ENCODE peak calls at places on chromosomes 3 and 15, in five cellular contexts. One of them, this sample, is unnamed.

GRCh38 chr3:50607271-50608091 is 4.1 kb downstream of the CISH start:
- DNase-seq in stimulated activated CD8-positive, alpha-beta memory T cell treated with anti-CD3 and anti-CD28 coated beads, Interleukin-15, amount 100 ng/mL, for 4 hours: no peak
- DNase-seq in HuH-7: no peak
- DNase-seq in naive thymus-derived CD8-positive, alpha-beta T cell: no peak
- DNase-seq in NCI-H524 treated with DMSO at 0.1 percent for 48 hours: no peak
- DNase-seq in this sample: no peak

GRCh38 chr15:67547836-67548531 is 5.5 kb downstream of the MAP2K5 start:
- DNase-seq in naive thymus-derived CD8-positive, alpha-beta T cell: no peak
- DNase-seq in HuH-7: no peak
- DNase-seq in stimulated activated CD8-positive, alpha-beta memory T cell treated with anti-CD3 and anti-CD28 coated beads, Interleukin-15, amount 100 ng/mL, for 4 hours: no peak
- DNase-seq in NCI-H524 treated with DMSO at 0.1 percent for 48 hours: no peak
- DNase-seq in this sample: no peak

GRCh38 chr3:117435481-117435880 is 725.9 kb downstream of the TUSC7 start:
- DNase-seq in stimulated activated CD8-positive, alpha-beta memory T cell treated with anti-CD3 and anti-CD28 coated beads, Interleukin-15, amount 100 ng/mL, for 4 hours: no peak
- DNase-seq in NCI-H524 treated with DMSO at 0.1 percent for 48 hours: peak
- DNase-seq in HuH-7: no peak
- DNase-seq in naive thymus-derived CD8-positive, alpha-beta T cell: no peak
- DNase-seq in this sample: no peak

GRCh38 chr3:42690766-42691680 is 5.7 kb downstream of the KLHL40 start:
- DNase-seq in naive thymus-derived CD8-positive, alpha-beta T cell: no peak
- DNase-seq in HuH-7: no peak
- DNase-seq in NCI-H524 treated with DMSO at 0.1 percent for 48 hours: no peak
- DNase-seq in stimulated activated CD8-positive, alpha-beta memory T cell treated with anti-CD3 and anti-CD28 coated beads, Interleukin-15, amount 100 ng/mL, for 4 hours: no peak
- DNase-seq in this sample: no peak

GRCh38 chr3:98029083-98029482 is 6.0 kb downstream of the GABRR3 start:
- DNase-seq in NCI-H524 treated with DMSO at 0.1 percent for 48 hours: no peak
- DNase-seq in HuH-7: no peak
- DNase-seq in stimulated activated CD8-positive, alpha-beta memory T cell treated with anti-CD3 and anti-CD28 coated beads, Interleukin-15, amount 100 ng/mL, for 4 hours: no peak
- DNase-seq in naive thymus-derived CD8-positive, alpha-beta T cell: no peak
- DNase-seq in this sample: peak

GRCh38 chr3:54427951-54428871 is 305.9 kb downstream of the CACNA2D3 start:
- DNase-seq in naive thymus-derived CD8-positive, alpha-beta T cell: no peak
- DNase-seq in stimulated activated CD8-positive, alpha-beta memory T cell treated with anti-CD3 and anti-CD28 coated beads, Interleukin-15, amount 100 ng/mL, for 4 hours: no peak
- DNase-seq in NCI-H524 treated with DMSO at 0.1 percent for 48 hours: no peak
- DNase-seq in HuH-7: peak
- DNase-seq in this sample: peak

GRCh38 chr3:27360113-27361078 is 8.8 kb downstream of the NEK10 start:
- DNase-seq in NCI-H524 treated with DMSO at 0.1 percent for 48 hours: peak
- DNase-seq in stimulated activated CD8-positive, alpha-beta memory T cell treated with anti-CD3 and anti-CD28 coated beads, Interleukin-15, amount 100 ng/mL, for 4 hours: no peak
- DNase-seq in naive thymus-derived CD8-positive, alpha-beta T cell: no peak
- DNase-seq in HuH-7: peak
- DNase-seq in this sample: no peak

GRCh38 chr3:69660631-69661030 is 78.6 kb upstream of the MITF start:
- DNase-seq in naive thymus-derived CD8-positive, alpha-beta T cell: no peak
- DNase-seq in NCI-H524 treated with DMSO at 0.1 percent for 48 hours: no peak
- DNase-seq in HuH-7: no peak
- DNase-seq in stimulated activated CD8-positive, alpha-beta memory T cell treated with anti-CD3 and anti-CD28 coated beads, Interleukin-15, amount 100 ng/mL, for 4 hours: no peak
- DNase-seq in this sample: no peak

GRCh38 chr3:150495563-150496168 is 50.6 kb downstream of the SERP1 start:
- DNase-seq in HuH-7: peak
- DNase-seq in NCI-H524 treated with DMSO at 0.1 percent for 48 hours: peak
- DNase-seq in naive thymus-derived CD8-positive, alpha-beta T cell: no peak
- DNase-seq in stimulated activated CD8-positive, alpha-beta memory T cell treated with anti-CD3 and anti-CD28 coated beads, Interleukin-15, amount 100 ng/mL, for 4 hours: no peak
- DNase-seq in this sample: peak

GRCh38 chr3:128320551-128321340 is 145.9 kb downstream of the DNAJB8 start:
- DNase-seq in stimulated activated CD8-positive, alpha-beta memory T cell treated with anti-CD3 and anti-CD28 coated beads, Interleukin-15, amount 100 ng/mL, for 4 hours: no peak
- DNase-seq in NCI-H524 treated with DMSO at 0.1 percent for 48 hours: no peak
- DNase-seq in HuH-7: no peak
- DNase-seq in naive thymus-derived CD8-positive, alpha-beta T cell: no peak
- DNase-seq in this sample: no peak

GRCh38 chr15:74863239-74864056 is 9.7 kb downstream of the SCAMP2 start:
- DNase-seq in NCI-H524 treated with DMSO at 0.1 percent for 48 hours: no peak
- DNase-seq in stimulated activated CD8-positive, alpha-beta memory T cell treated with anti-CD3 and anti-CD28 coated beads, Interleukin-15, amount 100 ng/mL, for 4 hours: no peak
- DNase-seq in naive thymus-derived CD8-positive, alpha-beta T cell: no peak
- DNase-seq in HuH-7: no peak
- DNase-seq in this sample: no peak

GRCh38 chr15:70932397-70932796 is 39.8 kb downstream of the LRRC49 start:
- DNase-seq in NCI-H524 treated with DMSO at 0.1 percent for 48 hours: no peak
- DNase-seq in stimulated activated CD8-positive, alpha-beta memory T cell treated with anti-CD3 and anti-CD28 coated beads, Interleukin-15, amount 100 ng/mL, for 4 hours: no peak
- DNase-seq in naive thymus-derived CD8-positive, alpha-beta T cell: no peak
- DNase-seq in HuH-7: no peak
- DNase-seq in this sample: no peak

GRCh38 chr3:72533584-72534473 is 314.4 kb downstream of the SHQ1 start:
- DNase-seq in NCI-H524 treated with DMSO at 0.1 percent for 48 hours: no peak
- DNase-seq in naive thymus-derived CD8-positive, alpha-beta T cell: no peak
- DNase-seq in stimulated activated CD8-positive, alpha-beta memory T cell treated with anti-CD3 and anti-CD28 coated beads, Interleukin-15, amount 100 ng/mL, for 4 hours: no peak
- DNase-seq in HuH-7: no peak
- DNase-seq in this sample: no peak

GRCh38 chr3:138434276-138434874 is at the start of gene ESYT3:
- DNase-seq in naive thymus-derived CD8-positive, alpha-beta T cell: peak
- DNase-seq in HuH-7: no peak
- DNase-seq in stimulated activated CD8-positive, alpha-beta memory T cell treated with anti-CD3 and anti-CD28 coated beads, Interleukin-15, amount 100 ng/mL, for 4 hours: no peak
- DNase-seq in NCI-H524 treated with DMSO at 0.1 percent for 48 hours: peak
- DNase-seq in this sample: peak

GRCh38 chr3:167887096-167887495 is 151.6 kb downstream of the SERPINI1 start:
- DNase-seq in HuH-7: no peak
- DNase-seq in NCI-H524 treated with DMSO at 0.1 percent for 48 hours: no peak
- DNase-seq in stimulated activated CD8-positive, alpha-beta memory T cell treated with anti-CD3 and anti-CD28 coated beads, Interleukin-15, amount 100 ng/mL, for 4 hours: no peak
- DNase-seq in naive thymus-derived CD8-positive, alpha-beta T cell: no peak
- DNase-seq in this sample: no peak

GRCh38 chr3:144045766-144046165 is 74.1 kb downstream of the DIPK2A start:
- DNase-seq in stimulated activated CD8-positive, alpha-beta memory T cell treated with anti-CD3 and anti-CD28 coated beads, Interleukin-15, amount 100 ng/mL, for 4 hours: no peak
- DNase-seq in HuH-7: no peak
- DNase-seq in NCI-H524 treated with DMSO at 0.1 percent for 48 hours: no peak
- DNase-seq in naive thymus-derived CD8-positive, alpha-beta T cell: no peak
- DNase-seq in this sample: no peak

GRCh38 chr3:12405432-12406272 is 78.6 kb upstream of the TSEN2 start:
- DNase-seq in naive thymus-derived CD8-positive, alpha-beta T cell: no peak
- DNase-seq in HuH-7: peak
- DNase-seq in stimulated activated CD8-positive, alpha-beta memory T cell treated with anti-CD3 and anti-CD28 coated beads, Interleukin-15, amount 100 ng/mL, for 4 hours: no peak
- DNase-seq in NCI-H524 treated with DMSO at 0.1 percent for 48 hours: no peak
- DNase-seq in this sample: no peak

GRCh38 chr15:60407406-60407805 is 9.6 kb upstream of the ANXA2 start:
- DNase-seq in NCI-H524 treated with DMSO at 0.1 percent for 48 hours: no peak
- DNase-seq in naive thymus-derived CD8-positive, alpha-beta T cell: no peak
- DNase-seq in stimulated activated CD8-positive, alpha-beta memory T cell treated with anti-CD3 and anti-CD28 coated beads, Interleukin-15, amount 100 ng/mL, for 4 hours: no peak
- DNase-seq in HuH-7: no peak
- DNase-seq in this sample: no peak

GRCh38 chr3:29324180-29324651 is 43.3 kb downstream of the RBMS3 start:
- DNase-seq in naive thymus-derived CD8-positive, alpha-beta T cell: no peak
- DNase-seq in NCI-H524 treated with DMSO at 0.1 percent for 48 hours: no peak
- DNase-seq in HuH-7: no peak
- DNase-seq in stimulated activated CD8-positive, alpha-beta memory T cell treated with anti-CD3 and anti-CD28 coated beads, Interleukin-15, amount 100 ng/mL, for 4 hours: no peak
- DNase-seq in this sample: no peak

GRCh38 chr3:9736831-9737230 is 5.3 kb downstream of the BRPF1 start:
- DNase-seq in naive thymus-derived CD8-positive, alpha-beta T cell: no peak
- DNase-seq in HuH-7: no peak
- DNase-seq in NCI-H524 treated with DMSO at 0.1 percent for 48 hours: no peak
- DNase-seq in stimulated activated CD8-positive, alpha-beta memory T cell treated with anti-CD3 and anti-CD28 coated beads, Interleukin-15, amount 100 ng/mL, for 4 hours: no peak
- DNase-seq in this sample: no peak

GRCh38 chr3:14634763-14635400 is 16.7 kb upstream of the CCDC174 start:
- DNase-seq in naive thymus-derived CD8-positive, alpha-beta T cell: no peak
- DNase-seq in HuH-7: no peak
- DNase-seq in NCI-H524 treated with DMSO at 0.1 percent for 48 hours: no peak
- DNase-seq in stimulated activated CD8-positive, alpha-beta memory T cell treated with anti-CD3 and anti-CD28 coated beads, Interleukin-15, amount 100 ng/mL, for 4 hours: no peak
- DNase-seq in this sample: no peak

GRCh38 chr3:17023006-17023664 is 138.4 kb downstream of the PLCL2 start:
- DNase-seq in HuH-7: no peak
- DNase-seq in naive thymus-derived CD8-positive, alpha-beta T cell: peak
- DNase-seq in NCI-H524 treated with DMSO at 0.1 percent for 48 hours: no peak
- DNase-seq in stimulated activated CD8-positive, alpha-beta memory T cell treated with anti-CD3 and anti-CD28 coated beads, Interleukin-15, amount 100 ng/mL, for 4 hours: peak
- DNase-seq in this sample: no peak

GRCh38 chr3:81765425-81765824 is 4.0 kb upstream of the GBE1 start:
- DNase-seq in stimulated activated CD8-positive, alpha-beta memory T cell treated with anti-CD3 and anti-CD28 coated beads, Interleukin-15, amount 100 ng/mL, for 4 hours: no peak
- DNase-seq in NCI-H524 treated with DMSO at 0.1 percent for 48 hours: no peak
- DNase-seq in HuH-7: no peak
- DNase-seq in naive thymus-derived CD8-positive, alpha-beta T cell: no peak
- DNase-seq in this sample: no peak

GRCh38 chr15:41445399-41445798 is 28.5 kb downstream of the RTF1 start:
- DNase-seq in naive thymus-derived CD8-positive, alpha-beta T cell: no peak
- DNase-seq in NCI-H524 treated with DMSO at 0.1 percent for 48 hours: no peak
- DNase-seq in stimulated activated CD8-positive, alpha-beta memory T cell treated with anti-CD3 and anti-CD28 coated beads, Interleukin-15, amount 100 ng/mL, for 4 hours: no peak
- DNase-seq in HuH-7: no peak
- DNase-seq in this sample: no peak

GRCh38 chr3:151460240-151460639 is 621 bp downstream of the IGSF10 start:
- DNase-seq in naive thymus-derived CD8-positive, alpha-beta T cell: no peak
- DNase-seq in HuH-7: no peak
- DNase-seq in NCI-H524 treated with DMSO at 0.1 percent for 48 hours: no peak
- DNase-seq in stimulated activated CD8-positive, alpha-beta memory T cell treated with anti-CD3 and anti-CD28 coated beads, Interleukin-15, amount 100 ng/mL, for 4 hours: no peak
- DNase-seq in this sample: no peak

GRCh38 chr3:47848599-47849117 is 45.7 kb downstream of the DHX30 start:
- DNase-seq in naive thymus-derived CD8-positive, alpha-beta T cell: no peak
- DNase-seq in stimulated activated CD8-positive, alpha-beta memory T cell treated with anti-CD3 and anti-CD28 coated beads, Interleukin-15, amount 100 ng/mL, for 4 hours: no peak
- DNase-seq in NCI-H524 treated with DMSO at 0.1 percent for 48 hours: no peak
- DNase-seq in HuH-7: no peak
- DNase-seq in this sample: no peak

GRCh38 chr15:100627789-100628395 is 25.5 kb downstream of the ASB7 start:
- DNase-seq in NCI-H524 treated with DMSO at 0.1 percent for 48 hours: no peak
- DNase-seq in stimulated activated CD8-positive, alpha-beta memory T cell treated with anti-CD3 and anti-CD28 coated beads, Interleukin-15, amount 100 ng/mL, for 4 hours: peak
- DNase-seq in naive thymus-derived CD8-positive, alpha-beta T cell: peak
- DNase-seq in HuH-7: peak
- DNase-seq in this sample: peak

GRCh38 chr15:40762919-40763800 is 708 bp upstream of the GCHFR start:
- DNase-seq in stimulated activated CD8-positive, alpha-beta memory T cell treated with anti-CD3 and anti-CD28 coated beads, Interleukin-15, amount 100 ng/mL, for 4 hours: no peak
- DNase-seq in naive thymus-derived CD8-positive, alpha-beta T cell: peak
- DNase-seq in NCI-H524 treated with DMSO at 0.1 percent for 48 hours: peak
- DNase-seq in HuH-7: peak
- DNase-seq in this sample: no peak

GRCh38 chr3:184361932-184362667 is 590 bp downstream of the POLR2H start:
- DNase-seq in stimulated activated CD8-positive, alpha-beta memory T cell treated with anti-CD3 and anti-CD28 coated beads, Interleukin-15, amount 100 ng/mL, for 4 hours: peak
- DNase-seq in naive thymus-derived CD8-positive, alpha-beta T cell: peak
- DNase-seq in HuH-7: peak
- DNase-seq in NCI-H524 treated with DMSO at 0.1 percent for 48 hours: no peak
- DNase-seq in this sample: peak

GRCh38 chr3:148331111-148331818 is 366.4 kb upstream of the AGTR1 start:
- DNase-seq in NCI-H524 treated with DMSO at 0.1 percent for 48 hours: no peak
- DNase-seq in stimulated activated CD8-positive, alpha-beta memory T cell treated with anti-CD3 and anti-CD28 coated beads, Interleukin-15, amount 100 ng/mL, for 4 hours: no peak
- DNase-seq in naive thymus-derived CD8-positive, alpha-beta T cell: no peak
- DNase-seq in HuH-7: no peak
- DNase-seq in this sample: no peak

GRCh38 chr3:7847521-7847920 is 654.1 kb upstream of the LMCD1 start:
- DNase-seq in HuH-7: no peak
- DNase-seq in naive thymus-derived CD8-positive, alpha-beta T cell: no peak
- DNase-seq in NCI-H524 treated with DMSO at 0.1 percent for 48 hours: no peak
- DNase-seq in stimulated activated CD8-positive, alpha-beta memory T cell treated with anti-CD3 and anti-CD28 coated beads, Interleukin-15, amount 100 ng/mL, for 4 hours: no peak
- DNase-seq in this sample: no peak

GRCh38 chr3:170768334-170768801 is 101.6 kb downstream of the RPL22L1 start:
- DNase-seq in stimulated activated CD8-positive, alpha-beta memory T cell treated with anti-CD3 and anti-CD28 coated beads, Interleukin-15, amount 100 ng/mL, for 4 hours: no peak
- DNase-seq in NCI-H524 treated with DMSO at 0.1 percent for 48 hours: no peak
- DNase-seq in HuH-7: no peak
- DNase-seq in naive thymus-derived CD8-positive, alpha-beta T cell: no peak
- DNase-seq in this sample: no peak

GRCh38 chr3:149493315-149494021 is 19.0 kb downstream of the TM4SF4 start:
- DNase-seq in naive thymus-derived CD8-positive, alpha-beta T cell: no peak
- DNase-seq in HuH-7: no peak
- DNase-seq in NCI-H524 treated with DMSO at 0.1 percent for 48 hours: no peak
- DNase-seq in stimulated activated CD8-positive, alpha-beta memory T cell treated with anti-CD3 and anti-CD28 coated beads, Interleukin-15, amount 100 ng/mL, for 4 hours: no peak
- DNase-seq in this sample: no peak

GRCh38 chr3:194328080-194328571 is 23.0 kb downstream of the CPN2 start:
- DNase-seq in NCI-H524 treated with DMSO at 0.1 percent for 48 hours: no peak
- DNase-seq in stimulated activated CD8-positive, alpha-beta memory T cell treated with anti-CD3 and anti-CD28 coated beads, Interleukin-15, amount 100 ng/mL, for 4 hours: no peak
- DNase-seq in HuH-7: no peak
- DNase-seq in naive thymus-derived CD8-positive, alpha-beta T cell: no peak
- DNase-seq in this sample: no peak

GRCh38 chr3:171880471-171880870 is 37.3 kb downstream of the TMEM212 start:
- DNase-seq in stimulated activated CD8-positive, alpha-beta memory T cell treated with anti-CD3 and anti-CD28 coated beads, Interleukin-15, amount 100 ng/mL, for 4 hours: no peak
- DNase-seq in HuH-7: no peak
- DNase-seq in NCI-H524 treated with DMSO at 0.1 percent for 48 hours: no peak
- DNase-seq in naive thymus-derived CD8-positive, alpha-beta T cell: no peak
- DNase-seq in this sample: no peak

GRCh38 chr3:58222161-58222724 is 11.5 kb upstream of the DNASE1L3 start:
- DNase-seq in stimulated activated CD8-positive, alpha-beta memory T cell treated with anti-CD3 and anti-CD28 coated beads, Interleukin-15, amount 100 ng/mL, for 4 hours: no peak
- DNase-seq in naive thymus-derived CD8-positive, alpha-beta T cell: no peak
- DNase-seq in HuH-7: no peak
- DNase-seq in NCI-H524 treated with DMSO at 0.1 percent for 48 hours: no peak
- DNase-seq in this sample: no peak

GRCh38 chr15:29457729-29458128 is 188.1 kb upstream of the NSMCE3 start:
- DNase-seq in HuH-7: no peak
- DNase-seq in NCI-H524 treated with DMSO at 0.1 percent for 48 hours: no peak
- DNase-seq in naive thymus-derived CD8-positive, alpha-beta T cell: no peak
- DNase-seq in stimulated activated CD8-positive, alpha-beta memory T cell treated with anti-CD3 and anti-CD28 coated beads, Interleukin-15, amount 100 ng/mL, for 4 hours: no peak
- DNase-seq in this sample: no peak

GRCh38 chr3:46615050-46615449 is 2.7 kb downstream of the FAM240A start:
- DNase-seq in stimulated activated CD8-positive, alpha-beta memory T cell treated with anti-CD3 and anti-CD28 coated beads, Interleukin-15, amount 100 ng/mL, for 4 hours: no peak
- DNase-seq in HuH-7: no peak
- DNase-seq in NCI-H524 treated with DMSO at 0.1 percent for 48 hours: no peak
- DNase-seq in naive thymus-derived CD8-positive, alpha-beta T cell: no peak
- DNase-seq in this sample: no peak

This sample was measured in naive thymus-derived CD4-positive, alpha-beta T cell.